ENCODE peak calls at places on chromosomes 6 and 20, in five cellular contexts. H is lung; V is CD4-positive, alpha-beta memory T cell; Q is HCT116; N is endodermal cell. C is an unnamed sample.

GRCh38 chr6:119801041-119801440 is 451.5 kb upstream of the MAN1A1 start:
- DNase-seq in N (no peak), V (no peak), H (no peak), Q (no peak), C (no peak)

GRCh38 chr6:112252571-112253504 is 1.5 kb downstream of the LAMA4 start:
- DNase-seq in H (no peak), N (no peak), V (no peak), Q (no peak), C (no peak)

GRCh38 chr6:118743744-118744143 is 92.4 kb upstream of the CEP85L start:
- DNase-seq in Q (no peak), V (no peak), H (no peak), N (no peak), C (no peak)

GRCh38 chr6:32153252-32153834 is 598 bp upstream of the PPT2 start:
- DNase-seq in N (peak; percentile 90), Q (no peak), H (peak; percentile 72), V (no peak), C (no peak)

GRCh38 chr20:3000852-3001523 is 42.4 kb upstream of the GNRH2 start:
- DNase-seq in V (peak; percentile 49), N (no peak), Q (peak; percentile 46), H (no peak), C (no peak)

GRCh38 chr6:124961784-124962611 is at the start of gene RNF217:
- DNase-seq in N (peak; percentile 81), V (no peak), Q (no peak), H (peak; percentile 63), C (no peak)

GRCh38 chr6:51098801-51099200 is 280.1 kb downstream of the TFAP2B start:
- DNase-seq in N (no peak), Q (no peak), V (no peak), H (no peak), C (no peak)

GRCh38 chr6:96626749-96627353 is 63.9 kb downstream of the FHL5 start:
- DNase-seq in H (no peak), N (no peak), Q (peak; percentile 22), V (no peak), C (no peak)

GRCh38 chr6:88908598-88909548 is 54.5 kb downstream of the RNGTT start:
- DNase-seq in N (no peak), H (no peak), V (no peak), Q (no peak), C (no peak)

GRCh38 chr6:83707829-83708545 is 914 bp downstream of the SNAP91 start:
- DNase-seq in N (peak; percentile 82), V (no peak), H (no peak), Q (no peak), C (no peak)

GRCh38 chr20:1369970-1370369 is 22.9 kb downstream of the FKBP1A start:
- DNase-seq in N (no peak), V (no peak), H (no peak), Q (no peak), C (no peak)

GRCh38 chr20:2698912-2699311 is 6.3 kb downstream of the EBF4 start:
- DNase-seq in Q (no peak), N (no peak), V (no peak), H (peak; percentile 27), C (no peak)

GRCh38 chr6:52598824-52599190 is 21.9 kb upstream of the TRAM2 start:
- DNase-seq in N (no peak), H (no peak), V (no peak), Q (no peak), C (no peak)

GRCh38 chr20:31308535-31309162 is at the start of gene DEFB116:
- DNase-seq in H (no peak), N (no peak), V (no peak), Q (no peak), C (no peak)

GRCh38 chr6:75345413-75345812 is 60.8 kb upstream of the TMEM30A start:
- DNase-seq in Q (no peak), N (peak; percentile 63), H (no peak), V (no peak), C (no peak)

GRCh38 chr6:112595201-112595600 is 248.1 kb downstream of the RFPL4B start:
- DNase-seq in H (no peak), Q (no peak), V (no peak), N (no peak), C (no peak)

GRCh38 chr6:53770690-53771320 is 24.0 kb upstream of the LRRC1 start:
- DNase-seq in H (no peak), V (no peak), N (no peak), Q (no peak), C (no peak)

GRCh38 chr6:74044417-74045096 is 348.6 kb downstream of the CD109 start:
- DNase-seq in N (no peak), V (no peak), H (no peak), Q (no peak), C (no peak)

GRCh38 chr20:57364451-57364850 is 13.4 kb downstream of the RAE1 start:
- DNase-seq in V (no peak), N (no peak), H (no peak), Q (no peak), C (no peak)

GRCh38 chr6:129860901-129861665 is at the start of gene TMEM244:
- DNase-seq in Q (no peak), N (no peak), H (no peak), V (peak; percentile 38), C (no peak)

GRCh38 chr20:35006009-35006408 is 50.3 kb downstream of the MYH7B start:
- DNase-seq in V (no peak), H (no peak), N (peak; percentile 25), Q (no peak), C (no peak)

GRCh38 chr6:161545741-161546140 is 271.9 kb upstream of the AGPAT4 start:
- DNase-seq in N (no peak), H (no peak), Q (no peak), V (no peak), C (no peak)

GRCh38 chr6:12241493-12242214 is 48.5 kb upstream of the EDN1 start:
- DNase-seq in V (no peak), N (no peak), H (no peak), Q (no peak), C (no peak)

GRCh38 chr20:50285376-50286173 is 94.9 kb downstream of the CEBPB start:
- DNase-seq in H (no peak), V (no peak), Q (no peak), N (no peak), C (no peak)

GRCh38 chr20:3409417-3409816 is 1.9 kb upstream of the DNAAF9 start:
- DNase-seq in Q (no peak), H (no peak), N (no peak), V (no peak), C (no peak)

GRCh38 chr6:30691208-30691872 is 556 bp upstream of the NRM start:
- DNase-seq in Q (no peak), V (no peak), N (no peak), H (no peak), C (no peak)

GRCh38 chr6:135627092-135627715 is 129.7 kb upstream of the AHI1 start:
- DNase-seq in N (no peak), V (no peak), Q (no peak), H (no peak), C (no peak)

GRCh38 chr6:127381384-127381783 is 38.0 kb upstream of the ECHDC1 start:
- DNase-seq in V (no peak), N (no peak), Q (no peak), H (no peak), C (no peak)

GRCh38 chr6:130167655-130168054 is 55.1 kb downstream of the SAMD3 start:
- DNase-seq in Q (no peak), H (no peak), N (no peak), V (no peak), C (no peak)

GRCh38 chr6:129732542-129732941 is 22.6 kb upstream of the ARHGAP18 start:
- DNase-seq in N (no peak), H (no peak), V (no peak), Q (no peak), C (no peak)

GRCh38 chr6:109073344-109074235 is 21.1 kb downstream of the SESN1 start:
- DNase-seq in H (no peak), N (peak; percentile 60), V (peak; percentile 67), Q (peak; percentile 56), C (peak; percentile 48)

GRCh38 chr6:23180504-23181293 is 611.3 kb downstream of the HDGFL1 start:
- DNase-seq in H (peak; percentile 57), V (no peak), N (no peak), Q (no peak), C (no peak)

GRCh38 chr6:3450888-3451287 is 6.0 kb downstream of the SLC22A23 start:
- DNase-seq in N (no peak), V (no peak), H (no peak), Q (no peak), C (no peak)

GRCh38 chr20:10619427-10619826 is 54.4 kb downstream of the JAG1 start:
- DNase-seq in V (no peak), H (no peak), N (no peak), Q (peak; percentile 46), C (no peak)

GRCh38 chr20:31920275-31920855 is 31.5 kb downstream of the PDRG1 start:
- DNase-seq in Q (no peak), H (no peak), V (no peak), N (peak; percentile 69), C (no peak)

GRCh38 chr20:22586645-22587310 is 2.4 kb upstream of the FOXA2 start:
- DNase-seq in N (peak; percentile 92), Q (no peak), H (peak; percentile 61), V (no peak), C (no peak)
- H3K4me3 ChIP-seq in N (peak overlapping the region; percentile 73), Q (no peak overlapping the region), H (no peak overlapping the region), V (no peak overlapping the region), C (no peak overlapping the region)

GRCh38 chr6:28976677-28977076 is 28.4 kb downstream of the ZNF311 start:
- DNase-seq in N (no peak), V (no peak), H (no peak), Q (no peak), C (no peak)

GRCh38 chr6:28977351-28978136 is 27.6 kb downstream of the ZNF311 start:
- DNase-seq in Q (no peak), N (peak; percentile 79), H (no peak), V (no peak), C (no peak)

GRCh38 chr6:28979679-28980078 is 25.4 kb downstream of the ZNF311 start:
- DNase-seq in V (no peak), Q (no peak), N (no peak), H (no peak), C (no peak)

GRCh38 chr6:28978959-28979561 is 26.1 kb downstream of the ZNF311 start:
- DNase-seq in Q (no peak), N (no peak), V (no peak), H (no peak), C (no peak)

GRCh38 chr6:28978137-28978491 is 27.0 kb downstream of the ZNF311 start:
- DNase-seq in H (no peak), V (no peak), Q (no peak), N (no peak), C (no peak)
- H3K4me1 ChIP-seq in H (no peaks in the 10 kb centered on the region), V (peaks cover 22% of the 10 kb centered on the region), Q (peaks cover 25% of the 10 kb centered on the region), N (peaks cover 5% of the 10 kb centered on the region), C (peaks cover 2% of the 10 kb centered on the region)

GRCh38 chr6:168376120-168376519 is 56.5 kb upstream of the DACT2 start:
- DNase-seq in N (no peak), H (no peak), V (no peak), Q (no peak), C (no peak)
- H3K36me3 ChIP-seq in N (no peaks in the 10 kb centered on the region), H (no peaks in the 10 kb centered on the region), V (no peaks in the 10 kb centered on the region), Q (no peaks in the 10 kb centered on the region), C (no peaks in the 10 kb centered on the region)

GRCh38 chr6:17002123-17002522 is 99.7 kb upstream of the STMND1 start:
- DNase-seq in V (no peak), Q (no peak), N (no peak), H (no peak), C (no peak)

GRCh38 chr6:17004269-17004668 is 97.6 kb upstream of the STMND1 start:
- DNase-seq in N (no peak), Q (no peak), H (no peak), V (no peak), C (no peak)

GRCh38 chr6:17001188-17001587 is 100.7 kb upstream of the STMND1 start:
- DNase-seq in Q (no peak), H (no peak), V (no peak), N (no peak), C (no peak)

GRCh38 chr6:16999486-17000436 is 102.1 kb upstream of the STMND1 start:
- DNase-seq in V (no peak), N (no peak), Q (no peak), H (no peak), C (no peak)
- H3K4me3 ChIP-seq in V (no peak overlapping the region), N (no peak overlapping the region), Q (no peak overlapping the region), H (no peak overlapping the region), C (no peak overlapping the region)

C was measured in iPS DF 6.9.